ENCODE peak calls at places on chromosome 22, in four cellular contexts. B is gastroesophageal sphincter; M is stimulated activated naive CD8-positive, alpha-beta T cell treated with anti-CD3 and anti-CD28 coated beads, Interleukin-15, amount 100 ng/mL, for 72 hours; L is activated T-cell treated with anti-CD3 and anti-CD28 coated beads, Interleukin-2, amount 50 U/mL, for 72 hours. G is an unnamed sample.
A peak's percentile ranks its signal among the peaks of the same experiment; 100 is the strongest.

GRCh38 chr22:19823191-19823590 is 31.5 kb downstream of the GNB1L start:
- ATAC-seq in B (no peak), M (no peak), L (no peak), G (no peak)

GRCh38 chr22:39698106-39698505 is 127.6 kb downstream of the CACNA1I start:
- ATAC-seq in B (no peak), M (no peak), L (no peak), G (no peak)

GRCh38 chr22:50004923-50005322 is 7.6 kb downstream of the IL17REL start:
- ATAC-seq in B (no peak), M (no peak), L (peak; percentile 69), G (no peak)

GRCh38 chr22:42142771-42143461 is 12.3 kb upstream of the CYP2D6 start:
- ATAC-seq in B (peak; percentile 9), M (no peak), L (no peak), G (no peak)

GRCh38 chr22:19916006-19916405 is 25.6 kb upstream of the COMT start:
- ATAC-seq in B (no peak), M (no peak), L (no peak), G (peak; percentile 38)

GRCh38 chr22:30262917-30263741 is 3.5 kb downstream of the OSM start:
- ATAC-seq in B (no peak), M (no peak), L (no peak), G (no peak)

GRCh38 chr22:24834845-24835570 is 29.0 kb downstream of the SGSM1 start:
- ATAC-seq in B (peak; percentile 22), M (no peak), L (no peak), G (peak; percentile 63)

GRCh38 chr22:36561291-36561811 is 32.4 kb upstream of the EIF3D start:
- ATAC-seq in B (no peak), M (no peak), L (no peak), G (no peak)

GRCh38 chr22:36938028-36938425 is 24.6 kb downstream of the CSF2RB start:
- ATAC-seq in B (no peak), M (no peak), L (no peak), G (no peak)

GRCh38 chr22:40065981-40066380 is 71.2 kb downstream of the FAM83F start:
- ATAC-seq in B (no peak), M (no peak), L (no peak), G (no peak)

GRCh38 chr22:40415531-40416266 is 45.3 kb downstream of the SGSM3 start:
- ATAC-seq in B (no peak), M (peak; percentile 60), L (peak; percentile 48), G (peak; percentile 7)

GRCh38 chr22:23893957-23894709 is at the start of gene MIF:
- ATAC-seq in B (peak; percentile 92), M (peak; percentile 86), L (peak; percentile 86), G (peak; percentile 92)

GRCh38 chr22:27531782-27532530 is 269.6 kb downstream of the MN1 start:
- ATAC-seq in B (peak; percentile 60), M (no peak), L (no peak), G (no peak)

GRCh38 chr22:43222281-43222680 is 35.3 kb upstream of the TTLL12 start:
- ATAC-seq in B (peak; percentile 67), M (no peak), L (no peak), G (peak; percentile 16)

GRCh38 chr22:46513908-46514550 is 23.4 kb downstream of the CELSR1 start:
- ATAC-seq in B (no peak), M (no peak), L (no peak), G (peak; percentile 54)

GRCh38 chr22:25146906-25147754 is 52.5 kb upstream of the CRYBB3 start:
- ATAC-seq in B (no peak), M (no peak), L (no peak), G (no peak)

GRCh38 chr22:31892080-31892433 is 52.3 kb upstream of the YWHAH start:
- ATAC-seq in B (peak; percentile 3), M (no peak), L (no peak), G (no peak)

GRCh38 chr22:49503321-49503720 is 324.4 kb downstream of the BRD1 start:
- ATAC-seq in B (no peak), M (no peak), L (no peak), G (no peak)

GRCh38 chr22:43895986-43896645 is 4.3 kb upstream of the PNPLA5 start:
- ATAC-seq in B (no peak), M (no peak), L (no peak), G (no peak)

GRCh38 chr22:45991108-45991507 is 14.1 kb upstream of the WNT7B start:
- ATAC-seq in B (no peak), M (no peak), L (no peak), G (no peak)

GRCh38 chr22:50713008-50713385 is 25.0 kb upstream of the ACR start:
- ATAC-seq in B (no peak), M (no peak), L (no peak), G (no peak)

GRCh38 chr22:35567794-35568193 is 27.2 kb downstream of the RASD2 start:
- ATAC-seq in B (no peak), M (no peak), L (no peak), G (no peak)

GRCh38 chr22:31081963-31082605 is 966 bp downstream of the SMTN start:
- ATAC-seq in B (no peak), M (no peak), L (peak; percentile 3), G (no peak)

GRCh38 chr22:44039566-44040171 is 15.6 kb downstream of the PARVB start:
- ATAC-seq in B (no peak), M (peak; percentile 45), L (no peak), G (no peak)

GRCh38 chr22:42919199-42919598 is 62.1 kb upstream of the ARFGAP3 start:
- ATAC-seq in B (no peak), M (no peak), L (no peak), G (peak; percentile 53)

GRCh38 chr22:46501701-46502100 is 35.7 kb downstream of the CELSR1 start:
- ATAC-seq in B (no peak), M (no peak), L (no peak), G (peak; percentile 53)

GRCh38 chr22:38569181-38569971 is 607 bp downstream of the DMC1 start:
- ATAC-seq in B (peak; percentile 6), M (peak; percentile 23), L (peak; percentile 12), G (peak; percentile 14)

G was measured in esophagus mucosa.